ENCODE peak calls at places on chromosomes 13 and 19, in seven cellular contexts. One of them, this sample, is unnamed.

GRCh38 chr13:95296326-95296939 is 4.8 kb downstream of the ABCC4 start:
- DNase-seq in substantia nigra: peak
- DNase-seq in SK-N-MC: no peak
- DNase-seq in T1000: no peak
- DNase-seq in NCI-H510A: no peak
- DNase-seq in anterior cingulate cortex: no peak
- DNase-seq in right cardiac atrium: peak
- DNase-seq in this sample: peak

GRCh38 chr13:21478881-21479808 is 20.0 kb upstream of the ZDHHC20 start:
- DNase-seq in substantia nigra: peak
- DNase-seq in SK-N-MC: peak
- DNase-seq in T1000: peak
- DNase-seq in NCI-H510A: peak
- DNase-seq in anterior cingulate cortex: no peak
- DNase-seq in right cardiac atrium: no peak
- DNase-seq in this sample: no peak

GRCh38 chr13:49759503-49759902 is 33.0 kb downstream of the KPNA3 start:
- DNase-seq in substantia nigra: no peak
- DNase-seq in SK-N-MC: no peak
- DNase-seq in T1000: no peak
- DNase-seq in NCI-H510A: no peak
- DNase-seq in anterior cingulate cortex: no peak
- DNase-seq in right cardiac atrium: no peak
- DNase-seq in this sample: no peak

GRCh38 chr19:44869728-44870470 is 21.2 kb upstream of the TOMM40 start:
- DNase-seq in substantia nigra: peak
- DNase-seq in SK-N-MC: no peak
- DNase-seq in T1000: no peak
- DNase-seq in NCI-H510A: no peak
- DNase-seq in anterior cingulate cortex: no peak
- DNase-seq in right cardiac atrium: peak
- DNase-seq in this sample: peak

GRCh38 chr19:52138614-52139290 is 986 bp downstream of the ZNF616 start:
- DNase-seq in substantia nigra: peak
- DNase-seq in SK-N-MC: no peak
- DNase-seq in T1000: no peak
- DNase-seq in NCI-H510A: peak
- DNase-seq in anterior cingulate cortex: peak
- DNase-seq in right cardiac atrium: no peak
- DNase-seq in this sample: peak

GRCh38 chr13:33245505-33245904 is 40.0 kb downstream of the STARD13 start:
- DNase-seq in substantia nigra: no peak
- DNase-seq in SK-N-MC: no peak
- DNase-seq in T1000: no peak
- DNase-seq in NCI-H510A: no peak
- DNase-seq in anterior cingulate cortex: no peak
- DNase-seq in right cardiac atrium: no peak
- DNase-seq in this sample: no peak

GRCh38 chr13:20431687-20432384 is 93.8 kb downstream of the CRYL1 start:
- DNase-seq in substantia nigra: no peak
- DNase-seq in SK-N-MC: no peak
- DNase-seq in T1000: no peak
- DNase-seq in NCI-H510A: no peak
- DNase-seq in anterior cingulate cortex: no peak
- DNase-seq in right cardiac atrium: no peak
- DNase-seq in this sample: no peak

GRCh38 chr19:7104783-7105447 is 35.4 kb downstream of the ZNF557 start:
- DNase-seq in substantia nigra: peak
- DNase-seq in SK-N-MC: no peak
- DNase-seq in T1000: no peak
- DNase-seq in NCI-H510A: no peak
- DNase-seq in anterior cingulate cortex: no peak
- DNase-seq in right cardiac atrium: no peak
- DNase-seq in this sample: no peak

GRCh38 chr19:756232-756631 is 5.3 kb downstream of the MISP start:
- DNase-seq in substantia nigra: no peak
- DNase-seq in SK-N-MC: no peak
- DNase-seq in T1000: peak
- DNase-seq in NCI-H510A: no peak
- DNase-seq in anterior cingulate cortex: no peak
- DNase-seq in right cardiac atrium: no peak
- DNase-seq in this sample: no peak

GRCh38 chr19:3440082-3440481 is 40.2 kb downstream of the SMIM24 start:
- DNase-seq in substantia nigra: peak
- DNase-seq in SK-N-MC: no peak
- DNase-seq in T1000: no peak
- DNase-seq in NCI-H510A: no peak
- DNase-seq in anterior cingulate cortex: no peak
- DNase-seq in right cardiac atrium: peak
- DNase-seq in this sample: peak

GRCh38 chr19:13096968-13097330 is 5.7 kb downstream of the LYL1 start:
- DNase-seq in substantia nigra: no peak
- DNase-seq in SK-N-MC: no peak
- DNase-seq in T1000: no peak
- DNase-seq in NCI-H510A: no peak
- DNase-seq in anterior cingulate cortex: no peak
- DNase-seq in right cardiac atrium: peak
- DNase-seq in this sample: no peak

GRCh38 chr19:39873385-39873784 is 27.2 kb upstream of the FBL start:
- DNase-seq in substantia nigra: no peak
- DNase-seq in SK-N-MC: no peak
- DNase-seq in T1000: no peak
- DNase-seq in NCI-H510A: no peak
- DNase-seq in anterior cingulate cortex: no peak
- DNase-seq in right cardiac atrium: no peak
- DNase-seq in this sample: no peak

GRCh38 chr13:101915333-101915732 is 462.9 kb downstream of the ITGBL1 start:
- DNase-seq in substantia nigra: no peak
- DNase-seq in SK-N-MC: no peak
- DNase-seq in T1000: no peak
- DNase-seq in NCI-H510A: no peak
- DNase-seq in anterior cingulate cortex: no peak
- DNase-seq in right cardiac atrium: no peak
- DNase-seq in this sample: no peak

GRCh38 chr13:107459430-107459829 is 755.9 kb downstream of the LIG4 start:
- DNase-seq in substantia nigra: no peak
- DNase-seq in SK-N-MC: no peak
- DNase-seq in T1000: no peak
- DNase-seq in NCI-H510A: no peak
- DNase-seq in anterior cingulate cortex: no peak
- DNase-seq in right cardiac atrium: no peak
- DNase-seq in this sample: no peak

GRCh38 chr19:17618281-17618903 is 62.9 kb downstream of the COLGALT1 start:
- DNase-seq in substantia nigra: no peak
- DNase-seq in SK-N-MC: no peak
- DNase-seq in T1000: no peak
- DNase-seq in NCI-H510A: no peak
- DNase-seq in anterior cingulate cortex: no peak
- DNase-seq in right cardiac atrium: no peak
- DNase-seq in this sample: no peak